ENCODE peak calls at places on chromosomes 12 and 14, in seven cellular contexts. L is stimulated activated CD8-positive, alpha-beta memory T cell treated with anti-CD3 and anti-CD28 coated beads, Interleukin-4, amount 100 ng/mL, for 48 hours; T is activated CD8-positive, alpha-beta T cell treated with anti-CD3 and anti-CD28 coated beads for 36 hours; R is BJ; Y is amygdala; P is CD8-positive, alpha-beta memory T cell; D is T-cell. V is an unnamed sample.

GRCh38 chr12:96919510-96920210 is 12.6 kb downstream of the NEDD1 start:
- DNase-seq in L (no peak), T (no peak), R (no peak), Y (no peak), P (no peak), D (no peak), V (no peak)

GRCh38 chr12:45730842-45731336 is 1.4 kb downstream of the ARID2 start:
- DNase-seq in L (peak), T (peak), R (no peak), Y (no peak), P (peak), D (peak), V (peak)

GRCh38 chr12:12645485-12645884 is 33.8 kb downstream of the CREBL2 start:
- DNase-seq in L (peak), T (peak), R (no peak), Y (no peak), P (peak), D (peak), V (peak)

GRCh38 chr14:103122578-103123127 is 608 bp upstream of the TNFAIP2 start:
- DNase-seq in L (no peak), T (no peak), R (no peak), Y (no peak), P (no peak), D (no peak), V (peak)

GRCh38 chr14:55585854-55586253 is 5.8 kb downstream of the KTN1 start:
- DNase-seq in L (no peak), T (no peak), R (no peak), Y (no peak), P (no peak), D (no peak), V (no peak)

GRCh38 chr14:36747411-36748184 is 85.9 kb downstream of the PAX9 start:
- DNase-seq in L (no peak), T (no peak), R (no peak), Y (no peak), P (no peak), D (no peak), V (no peak)

GRCh38 chr14:68666206-68666730 is 126.6 kb downstream of the ZFP36L1 start:
- DNase-seq in L (no peak), T (no peak), R (no peak), Y (no peak), P (no peak), D (no peak), V (peak)

GRCh38 chr14:54475911-54476310 is 12.9 kb downstream of the GMFB start:
- DNase-seq in L (no peak), T (no peak), R (no peak), Y (no peak), P (no peak), D (no peak), V (no peak)

GRCh38 chr12:122006186-122006926 is 15.3 kb upstream of the BCL7A start:
- DNase-seq in L (no peak), T (no peak), R (no peak), Y (no peak), P (no peak), D (no peak), V (no peak)

GRCh38 chr14:103279129-103280025 is 54.7 kb upstream of the EIF5 start:
- DNase-seq in L (no peak), T (no peak), R (no peak), Y (no peak), P (no peak), D (no peak), V (no peak)

GRCh38 chr14:89533136-89533535 is 116.1 kb upstream of the FOXN3 start:
- DNase-seq in L (no peak), T (no peak), R (no peak), Y (no peak), P (no peak), D (no peak), V (no peak)

GRCh38 chr14:20343855-20344205 is 395 bp downstream of the PARP2 start:
- DNase-seq in L (no peak), T (no peak), R (no peak), Y (no peak), P (no peak), D (no peak), V (no peak)

GRCh38 chr12:22759769-22760674 is 135.1 kb downstream of the ETNK1 start:
- DNase-seq in L (no peak), T (no peak), R (no peak), Y (no peak), P (no peak), D (no peak), V (no peak)

GRCh38 chr14:71021347-71022014 is 114.2 kb downstream of the PCNX1 start:
- DNase-seq in L (no peak), T (no peak), R (peak), Y (no peak), P (no peak), D (no peak), V (no peak)

GRCh38 chr12:33834672-33835071 is 187.6 kb upstream of the ALG10 start:
- DNase-seq in L (no peak), T (no peak), R (no peak), Y (no peak), P (no peak), D (no peak), V (no peak)

GRCh38 chr14:51189600-51190376 is 50.3 kb upstream of the TMX1 start:
- DNase-seq in L (no peak), T (no peak), R (no peak), Y (no peak), P (no peak), D (no peak), V (no peak)

GRCh38 chr14:23093993-23094665 is 807 bp downstream of the ACIN1 start:
- DNase-seq in L (no peak), T (no peak), R (no peak), Y (no peak), P (no peak), D (no peak), V (peak)

GRCh38 chr14:89952581-89952980 is 1.9 kb downstream of the EFCAB11 start:
- DNase-seq in L (no peak), T (no peak), R (no peak), Y (no peak), P (no peak), D (no peak), V (no peak)

GRCh38 chr12:116672842-116673516 is 64.9 kb downstream of the SPRING1 start:
- DNase-seq in L (no peak), T (peak), R (no peak), Y (no peak), P (no peak), D (no peak), V (peak)

GRCh38 chr14:45185110-45185814 is 49.5 kb downstream of the FANCM start:
- DNase-seq in L (no peak), T (no peak), R (no peak), Y (no peak), P (no peak), D (no peak), V (no peak)

GRCh38 chr12:42704810-42705401 is 115.4 kb upstream of the PRICKLE1 start:
- DNase-seq in L (no peak), T (no peak), R (no peak), Y (no peak), P (no peak), D (no peak), V (no peak)

GRCh38 chr12:68451261-68452091 is 119.3 kb upstream of the MDM1 start:
- DNase-seq in L (peak), T (peak), R (peak), Y (no peak), P (no peak), D (no peak), V (peak)